ENCODE peak calls at places on chromosomes 4 and X, in four cellular contexts. One of them, this sample, is unnamed.

GRCh38 chrX:55111578-55112254 is 22.9 kb downstream of the PAGE2 start:
- DNase-seq in upper lobe of right lung: no peak
- DNase-seq in psoas muscle: no peak
- DNase-seq in fibroblast of mammary gland: no peak
- DNase-seq in this sample: no peak

GRCh38 chr4:87559090-87559837 is 30.1 kb upstream of the SPARCL1 start:
- DNase-seq in upper lobe of right lung: no peak
- DNase-seq in psoas muscle: no peak
- DNase-seq in fibroblast of mammary gland: no peak
- DNase-seq in this sample: no peak

GRCh38 chrX:45750639-45751038 is 550.0 kb upstream of the DIPK2B start:
- DNase-seq in upper lobe of right lung: no peak
- DNase-seq in psoas muscle: no peak
- DNase-seq in fibroblast of mammary gland: peak
- DNase-seq in this sample: no peak

GRCh38 chr4:104449537-104449936 is 45.2 kb downstream of the CXXC4 start:
- DNase-seq in upper lobe of right lung: no peak
- DNase-seq in psoas muscle: no peak
- DNase-seq in fibroblast of mammary gland: no peak
- DNase-seq in this sample: no peak

GRCh38 chrX:130057209-130057608 is 53.1 kb downstream of the ELF4 start:
- DNase-seq in upper lobe of right lung: no peak
- DNase-seq in psoas muscle: no peak
- DNase-seq in fibroblast of mammary gland: no peak
- DNase-seq in this sample: no peak

GRCh38 chrX:9884031-9884779 is 83.0 kb upstream of the CLDN34 start:
- DNase-seq in upper lobe of right lung: no peak
- DNase-seq in psoas muscle: no peak
- DNase-seq in fibroblast of mammary gland: no peak
- DNase-seq in this sample: no peak

GRCh38 chr4:189974056-189974455 is 33.4 kb downstream of the FRG1 start:
- DNase-seq in upper lobe of right lung: no peak
- DNase-seq in psoas muscle: no peak
- DNase-seq in fibroblast of mammary gland: peak
- DNase-seq in this sample: no peak

GRCh38 chr4:87345139-87345538 is 22.5 kb upstream of the HSD17B13 start:
- DNase-seq in upper lobe of right lung: no peak
- DNase-seq in psoas muscle: no peak
- DNase-seq in fibroblast of mammary gland: no peak
- DNase-seq in this sample: no peak

GRCh38 chr4:120922390-120923200 is at the start of gene PRDM5:
- DNase-seq in upper lobe of right lung: peak
- DNase-seq in psoas muscle: peak
- DNase-seq in fibroblast of mammary gland: peak
- DNase-seq in this sample: peak

GRCh38 chr4:119627267-119628190 is 1.1 kb downstream of the PDE5A start:
- DNase-seq in upper lobe of right lung: peak
- DNase-seq in psoas muscle: peak
- DNase-seq in fibroblast of mammary gland: peak
- DNase-seq in this sample: peak

GRCh38 chr4:45294464-45294863 is 568.1 kb upstream of the GNPDA2 start:
- DNase-seq in upper lobe of right lung: no peak
- DNase-seq in psoas muscle: no peak
- DNase-seq in fibroblast of mammary gland: no peak
- DNase-seq in this sample: no peak

GRCh38 chr4:185204238-185204910 is 574 bp upstream of the CFAP97 start:
- DNase-seq in upper lobe of right lung: no peak
- DNase-seq in psoas muscle: no peak
- DNase-seq in fibroblast of mammary gland: peak
- DNase-seq in this sample: no peak

GRCh38 chr4:67122029-67122428 is 423.3 kb downstream of the CENPC start:
- DNase-seq in upper lobe of right lung: no peak
- DNase-seq in psoas muscle: no peak
- DNase-seq in fibroblast of mammary gland: no peak
- DNase-seq in this sample: no peak

GRCh38 chr4:3045500-3045850 is 28.9 kb downstream of the HTT-AS start:
- DNase-seq in upper lobe of right lung: peak
- DNase-seq in psoas muscle: peak
- DNase-seq in fibroblast of mammary gland: peak
- DNase-seq in this sample: no peak

GRCh38 chrX:41025926-41026325 is 59.3 kb upstream of the USP9X start:
- DNase-seq in upper lobe of right lung: no peak
- DNase-seq in psoas muscle: no peak
- DNase-seq in fibroblast of mammary gland: peak
- DNase-seq in this sample: peak

GRCh38 chr4:166324321-166324720 is 451.3 kb downstream of the TLL1 start:
- DNase-seq in upper lobe of right lung: no peak
- DNase-seq in psoas muscle: no peak
- DNase-seq in fibroblast of mammary gland: peak
- DNase-seq in this sample: no peak

GRCh38 chr4:3257691-3258482 is 8.9 kb downstream of the MSANTD1 start:
- DNase-seq in upper lobe of right lung: no peak
- DNase-seq in psoas muscle: peak
- DNase-seq in fibroblast of mammary gland: peak
- DNase-seq in this sample: peak

GRCh38 chr4:56147371-56147770 is 198.6 kb downstream of the CEP135 start:
- DNase-seq in upper lobe of right lung: no peak
- DNase-seq in psoas muscle: no peak
- DNase-seq in fibroblast of mammary gland: peak
- DNase-seq in this sample: no peak

GRCh38 chr4:176547005-176547404 is 227.2 kb downstream of the SPCS3 start:
- DNase-seq in upper lobe of right lung: no peak
- DNase-seq in psoas muscle: no peak
- DNase-seq in fibroblast of mammary gland: peak
- DNase-seq in this sample: no peak

GRCh38 chrX:2664497-2664896 is 26.6 kb upstream of the CD99 start:
- DNase-seq in upper lobe of right lung: no peak
- DNase-seq in psoas muscle: peak
- DNase-seq in fibroblast of mammary gland: peak
- DNase-seq in this sample: no peak

GRCh38 chr4:99821918-99822503 is 5.4 kb downstream of the DAPP1 start:
- DNase-seq in upper lobe of right lung: no peak
- DNase-seq in psoas muscle: no peak
- DNase-seq in fibroblast of mammary gland: no peak
- DNase-seq in this sample: no peak

GRCh38 chr4:14985161-14985560 is 17.1 kb upstream of the CPEB2 start:
- DNase-seq in upper lobe of right lung: no peak
- DNase-seq in psoas muscle: no peak
- DNase-seq in fibroblast of mammary gland: no peak
- DNase-seq in this sample: no peak

GRCh38 chrX:149611619-149612018 is 16.5 kb upstream of the HSFX2 start:
- DNase-seq in upper lobe of right lung: no peak
- DNase-seq in psoas muscle: no peak
- DNase-seq in fibroblast of mammary gland: no peak
- DNase-seq in this sample: no peak
- H3K4me3 ChIP-seq in upper lobe of right lung: no peak
- H3K4me3 ChIP-seq in psoas muscle: no peak
- H3K4me3 ChIP-seq in fibroblast of mammary gland: no peak
- H3K4me3 ChIP-seq in this sample: no peak

DNA sequence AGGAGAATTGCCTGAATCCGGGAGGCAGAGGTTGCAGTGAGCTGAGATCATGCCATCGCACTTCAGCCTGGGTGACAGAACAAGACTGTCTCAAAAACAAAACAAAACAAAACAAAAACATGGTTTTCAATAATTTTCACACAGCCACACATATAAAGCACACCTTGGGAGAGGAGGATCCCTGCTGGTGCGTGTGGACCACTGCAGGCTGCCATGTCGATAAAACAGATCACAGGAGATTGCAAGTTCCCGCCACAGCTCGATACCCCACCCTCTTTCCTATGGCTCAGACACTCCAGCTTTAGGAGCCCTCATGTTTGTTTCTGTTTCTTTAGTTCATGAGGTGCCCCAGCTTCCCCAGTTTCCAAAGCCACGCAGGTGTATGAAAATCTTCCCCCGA is 31.3 kb upstream of the CLDN24 start:
- DNase-seq in upper lobe of right lung: no peak
- DNase-seq in psoas muscle: no peak
- DNase-seq in fibroblast of mammary gland: no peak
- DNase-seq in this sample: no peak
- TF ChIP-seq CTCF in upper lobe of right lung: no peak
- TF ChIP-seq CTCF in psoas muscle: no peak
- TF ChIP-seq CTCF in fibroblast of mammary gland: no peak
- TF ChIP-seq CTCF in this sample: no peak

GRCh38 chrX:106171293-106171692 is 3.2 kb downstream of the PWWP3B start:
- DNase-seq in upper lobe of right lung: no peak
- DNase-seq in psoas muscle: no peak
- DNase-seq in fibroblast of mammary gland: no peak
- DNase-seq in this sample: no peak

GRCh38 chrX:106170318-106170717 is 2.2 kb downstream of the PWWP3B start:
- DNase-seq in upper lobe of right lung: no peak
- DNase-seq in psoas muscle: no peak
- DNase-seq in fibroblast of mammary gland: peak
- DNase-seq in this sample: no peak

GRCh38 chrX:106168107-106168506 is at the start of gene PWWP3B:
- DNase-seq in upper lobe of right lung: peak
- DNase-seq in psoas muscle: no peak
- DNase-seq in fibroblast of mammary gland: peak
- DNase-seq in this sample: no peak
- H3K4me3 ChIP-seq in upper lobe of right lung: peak
- H3K4me3 ChIP-seq in psoas muscle: no peak
- H3K4me3 ChIP-seq in fibroblast of mammary gland: no peak
- H3K4me3 ChIP-seq in this sample: no peak

GRCh38 chr4:118012142-118012541 is 22.1 kb upstream of the NDST3 start:
- DNase-seq in upper lobe of right lung: no peak
- DNase-seq in psoas muscle: no peak
- DNase-seq in fibroblast of mammary gland: no peak
- DNase-seq in this sample: no peak
- TF ChIP-seq CTCF in upper lobe of right lung: no peak
- TF ChIP-seq CTCF in psoas muscle: no peak
- TF ChIP-seq CTCF in fibroblast of mammary gland: peak
- TF ChIP-seq CTCF in this sample: no peak

GRCh38 chrX:46782034-46782433 is 23.1 kb upstream of the SLC9A7 start:
- DNase-seq in upper lobe of right lung: no peak
- DNase-seq in psoas muscle: no peak
- DNase-seq in fibroblast of mammary gland: no peak
- DNase-seq in this sample: no peak

DNA sequence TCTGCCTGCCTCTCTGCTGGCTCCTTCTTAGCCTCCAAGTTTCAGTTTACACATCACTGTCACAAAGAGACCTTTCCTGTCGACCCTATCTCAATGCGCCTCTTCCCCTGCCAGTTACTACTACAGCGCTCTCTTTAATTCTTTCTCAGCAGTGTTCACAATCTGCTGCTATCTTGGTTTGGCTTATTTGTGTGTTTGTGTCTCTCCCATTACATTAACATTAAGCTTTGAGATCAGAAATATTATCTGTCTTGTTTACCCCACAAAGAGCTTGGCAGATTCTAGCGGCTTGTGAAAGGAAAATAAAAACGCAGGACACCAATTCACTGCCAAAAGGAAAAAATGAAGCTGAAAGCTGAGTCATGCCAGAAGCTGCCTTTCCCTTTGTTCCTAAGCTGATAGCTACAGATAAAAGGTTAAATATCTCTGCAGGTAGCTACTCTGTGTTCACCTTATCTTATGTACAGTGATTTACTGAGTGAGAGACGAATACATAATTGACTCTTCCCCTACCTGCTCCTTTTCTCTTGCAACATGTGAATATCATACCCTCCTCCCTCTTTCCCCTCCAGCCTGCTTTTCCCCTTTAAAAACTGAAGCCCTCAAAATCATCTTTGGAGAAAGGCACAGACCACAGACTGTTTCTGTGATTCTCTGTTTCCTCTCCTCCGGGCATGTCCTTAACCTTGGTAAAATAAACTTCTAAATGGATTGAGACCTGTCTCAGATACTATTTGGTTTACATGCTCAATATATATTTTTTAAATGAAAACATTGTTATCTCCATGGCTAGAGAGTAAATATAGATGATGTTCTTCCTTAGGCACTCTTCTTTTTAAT is 19.3 kb upstream of the SLC9A7 start:
- DNase-seq in upper lobe of right lung: no peak
- DNase-seq in psoas muscle: no peak
- DNase-seq in fibroblast of mammary gland: peak
- DNase-seq in this sample: peak
- H3K4me3 ChIP-seq in upper lobe of right lung: no peak
- H3K4me3 ChIP-seq in psoas muscle: no peak
- H3K4me3 ChIP-seq in fibroblast of mammary gland: no peak
- H3K4me3 ChIP-seq in this sample: no peak